ENCODE peak calls at places on chromosomes 12 and 14, in six cellular contexts. G, J, U, E, N and T are unnamed samples.

GRCh38 chr14:53409289-53409688 is 256.2 kb upstream of the DDHD1 start:
- DNase-seq in G (no peak), J (no peak), U (peak; percentile 65), E (no peak), N (no peak), T (no peak)

GRCh38 chr12:27652174-27652763 is 44.0 kb upstream of the REP15 start:
- DNase-seq in G (no peak), J (peak; percentile 84), U (peak; percentile 84), E (peak; percentile 58), N (peak; percentile 68), T (peak; percentile 79)

GRCh38 chr12:7032990-7033389 is 14.7 kb upstream of the LPCAT3 start:
- DNase-seq in G (no peak), J (no peak), U (no peak), E (no peak), N (no peak), T (no peak)

GRCh38 chr14:23182372-23183014 is 967 bp downstream of the SLC7A8 start:
- DNase-seq in G (peak; percentile 38), J (no peak), U (no peak), E (peak; percentile 90), N (no peak), T (no peak)

GRCh38 chr12:11638271-11638916 is 11.1 kb upstream of the ETV6 start:
- DNase-seq in G (no peak), J (no peak), U (no peak), E (no peak), N (peak; percentile 87), T (no peak)

GRCh38 chr12:107091381-107091780 is 2.0 kb downstream of the CRY1 start:
- DNase-seq in G (no peak), J (peak; percentile 64), U (peak; percentile 51), E (no peak), N (no peak), T (no peak)

GRCh38 chr12:50597200-50598195 is 92.7 kb downstream of the DIP2B start:
- DNase-seq in G (no peak), J (peak; percentile 93), U (peak; percentile 81), E (no peak), N (peak; percentile 43), T (no peak)

GRCh38 chr12:21252070-21252469 is 82.6 kb downstream of the SLCO1A2 start:
- DNase-seq in G (no peak), J (no peak), U (no peak), E (no peak), N (no peak), T (no peak)

GRCh38 chr14:76007852-76008251 is 22.3 kb downstream of the IFT43 start:
- DNase-seq in G (no peak), J (peak; percentile 18), U (no peak), E (no peak), N (no peak), T (no peak)

GRCh38 chr12:39692258-39692853 is 72.8 kb upstream of the ABCD2 start:
- DNase-seq in G (no peak), J (no peak), U (peak; percentile 2), E (no peak), N (no peak), T (no peak)

GRCh38 chr12:71755146-71755892 is 656 bp downstream of the RAB21 start:
- DNase-seq in G (no peak), J (peak; percentile 73), U (peak; percentile 80), E (no peak), N (peak; percentile 52), T (no peak)

GRCh38 chr14:96320605-96321004 is 42.5 kb downstream of the ATG2B start:
- DNase-seq in G (no peak), J (no peak), U (no peak), E (no peak), N (no peak), T (no peak)

GRCh38 chr12:51023625-51024395 is 2.4 kb downstream of the SLC11A2 start:
- DNase-seq in G (no peak), J (peak; percentile 27), U (no peak), E (no peak), N (no peak), T (no peak)

GRCh38 chr12:76643438-76643837 is 83.9 kb upstream of the OSBPL8 start:
- DNase-seq in G (no peak), J (peak; percentile 80), U (peak; percentile 60), E (no peak), N (no peak), T (no peak)

GRCh38 chr12:29521951-29522350 is 24.5 kb upstream of the OVCH1 start:
- DNase-seq in G (no peak), J (peak; percentile 43), U (peak; percentile 19), E (no peak), N (no peak), T (no peak)

DNA sequence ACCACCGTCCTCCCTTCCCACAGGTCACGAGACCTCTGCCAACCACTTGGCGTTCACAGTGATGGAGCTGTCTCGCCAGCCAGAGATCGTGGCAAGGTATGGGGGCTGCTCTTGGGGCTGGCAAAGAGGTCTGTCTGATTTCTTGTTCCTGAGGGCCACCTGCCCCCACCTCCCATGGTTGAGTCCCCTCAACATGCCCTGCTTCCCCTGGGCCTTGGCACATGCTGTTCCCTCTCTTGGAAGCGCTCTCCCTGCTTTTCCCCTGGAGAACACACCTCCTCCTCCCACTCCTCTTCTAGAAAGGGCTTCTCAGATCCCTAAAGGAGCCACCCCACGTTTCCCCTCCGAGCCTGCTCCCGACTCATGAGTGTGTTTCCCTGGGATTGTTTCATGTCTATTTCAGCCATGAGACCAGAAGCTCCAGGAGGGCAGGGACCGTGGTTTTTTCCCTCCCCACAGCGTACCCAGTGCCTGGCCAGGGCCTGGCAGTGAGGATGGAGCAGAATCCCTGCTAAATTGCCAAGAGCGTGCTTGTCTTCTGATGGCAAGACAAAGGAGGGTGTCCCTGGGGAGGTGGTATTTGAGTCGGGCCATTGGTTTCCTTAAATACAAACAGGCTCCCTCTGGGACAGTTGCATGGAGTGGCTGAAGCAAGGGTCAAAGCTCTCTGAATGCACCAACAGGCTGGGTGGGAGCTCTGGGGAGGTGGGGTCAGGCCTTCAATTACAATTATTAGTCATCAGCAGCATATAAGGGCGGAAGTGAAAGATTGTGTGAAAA is 34.1 kb downstream of the CYP46A1 start:
- DNase-seq in G (no peak), J (no peak), U (no peak), E (peak; percentile 25), N (no peak), T (no peak)
- H3K14ac ChIP-seq in G (no peak overlapping the region), J (no peak overlapping the region), U (no peak overlapping the region), E (peak overlapping the region; percentile 41), N (no peak overlapping the region), T (no peak overlapping the region)

GRCh38 chr12:67621112-67621511 is 27.4 kb upstream of the DYRK2 start:
- DNase-seq in G (no peak), J (no peak), U (peak; percentile 28), E (no peak), N (no peak), T (no peak)
- H4K8ac ChIP-seq in G (no peak overlapping the region), J (no peak overlapping the region), U (no peak overlapping the region), E (no peak overlapping the region), N (no peak overlapping the region), T (no peak overlapping the region)

GRCh38 chr14:63564318-63564717 is 21.1 kb upstream of the PPP2R5E start:
- DNase-seq in G (no peak), J (no peak), U (peak; percentile 32), E (no peak), N (peak; percentile 59), T (no peak)

GRCh38 chr14:63562414-63562813 is 19.2 kb upstream of the PPP2R5E start:
- DNase-seq in G (no peak), J (no peak), U (no peak), E (no peak), N (no peak), T (no peak)

GRCh38 chr14:63565448-63565847 is 22.3 kb upstream of the PPP2R5E start:
- DNase-seq in G (no peak), J (no peak), U (no peak), E (no peak), N (peak; percentile 76), T (no peak)

DNA sequence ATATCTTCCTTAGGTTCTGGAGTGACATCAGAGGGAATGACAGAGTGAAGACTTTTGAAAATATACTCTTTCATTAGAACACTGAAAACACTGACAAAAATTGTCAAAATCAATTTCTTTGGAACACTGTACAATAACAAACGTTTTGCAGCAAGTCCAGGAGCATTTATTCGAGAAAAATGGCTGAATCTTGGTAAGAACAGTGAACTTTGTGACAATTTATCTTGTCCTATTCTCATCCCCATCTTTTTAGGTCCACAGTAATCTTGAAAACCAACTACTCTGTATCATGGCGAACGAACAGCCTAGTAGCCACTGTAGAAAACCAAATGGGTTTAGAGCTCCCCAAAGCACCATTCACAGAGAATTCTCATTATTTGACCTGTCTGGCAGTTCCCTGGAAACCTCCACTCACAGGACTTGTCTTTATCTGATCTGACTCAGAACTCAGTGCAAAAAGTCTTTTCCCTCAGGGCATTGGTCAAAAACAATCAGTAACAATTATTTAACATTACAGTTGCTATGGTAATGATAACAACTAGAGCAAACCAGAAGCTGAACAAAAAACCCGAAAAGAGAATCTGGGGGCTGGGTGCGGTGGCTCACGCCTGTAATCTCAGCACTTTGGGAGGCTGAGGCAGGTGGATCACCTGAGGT is 20.3 kb upstream of the PPP2R5E start:
- DNase-seq in G (no peak), J (peak; percentile 30), U (peak; percentile 84), E (no peak), N (peak; percentile 69), T (no peak)
- H3K14ac ChIP-seq in G (no peak overlapping the region), J (no peak overlapping the region), U (no peak overlapping the region), E (no peak overlapping the region), N (no peak overlapping the region), T (no peak overlapping the region)

GRCh38 chr12:97756741-97757140 is 294.1 kb downstream of the RMST start:
- DNase-seq in G (no peak), J (no peak), U (no peak), E (no peak), N (no peak), T (no peak)
- H4K8ac ChIP-seq in G (no peak overlapping the region), J (no peak overlapping the region), U (no peak overlapping the region), E (no peak overlapping the region), N (no peak overlapping the region), T (no peak overlapping the region)

GRCh38 chr12:9932270-9932669 is at the start of gene CLEC2A:
- DNase-seq in G (no peak), J (no peak), U (no peak), E (no peak), N (no peak), T (no peak)

GRCh38 chr12:9926876-9927275 is 5.3 kb downstream of the CLEC2A start:
- DNase-seq in G (no peak), J (no peak), U (peak; percentile 7), E (no peak), N (no peak), T (no peak)

GRCh38 chr12:9925746-9926393 is 6.3 kb downstream of the CLEC2A start:
- DNase-seq in G (peak; percentile 33), J (peak; percentile 41), U (peak; percentile 55), E (peak; percentile 76), N (no peak), T (peak; percentile 14)

GRCh38 chr12:9931245-9931644 is 925 bp downstream of the CLEC2A start:
- DNase-seq in G (no peak), J (no peak), U (no peak), E (no peak), N (no peak), T (no peak)

GRCh38 chr12:9928607-9929006 is 3.6 kb downstream of the CLEC2A start:
- DNase-seq in G (no peak), J (no peak), U (no peak), E (no peak), N (no peak), T (no peak)
- H3K14ac ChIP-seq in G (no peak overlapping the region), J (no peak overlapping the region), U (no peak overlapping the region), E (no peak overlapping the region), N (no peak overlapping the region), T (no peak overlapping the region)